ENCODE peak calls at places on chromosomes 16 and 17, in six cellular contexts. M, X, D, V, O and J are unnamed samples.

GRCh38 chr17:33266611-33267010 is 26.5 kb downstream of the ASIC2 start:
- DNase-seq in M (no peak), X (no peak), D (no peak), V (no peak), O (no peak), J (no peak)

GRCh38 chr17:74523308-74523707 is 8.0 kb downstream of the CD300LB start:
- DNase-seq in M (no peak), X (no peak), D (no peak), V (no peak), O (no peak), J (no peak)

GRCh38 chr17:69561462-69561861 is 147.0 kb downstream of the MAP2K6 start:
- DNase-seq in M (peak; percentile 4), X (no peak), D (no peak), V (no peak), O (no peak), J (no peak)

GRCh38 chr17:64920026-64920418 is 744 bp upstream of the LRRC37A3 start:
- DNase-seq in M (peak; percentile 49), X (no peak), D (peak; percentile 9), V (no peak), O (peak; percentile 15), J (no peak)

GRCh38 chr16:15950167-15950854 is 895 bp downstream of the ABCC1 start:
- DNase-seq in M (peak; percentile 70), X (no peak), D (no peak), V (no peak), O (peak; percentile 45), J (no peak)

GRCh38 chr16:56684256-56684925 is 2.1 kb downstream of the MT1X start:
- DNase-seq in M (no peak), X (no peak), D (no peak), V (no peak), O (no peak), J (no peak)

GRCh38 chr16:77043076-77043475 is 147.9 kb upstream of the MON1B start:
- DNase-seq in M (peak; percentile 3), X (no peak), D (peak; percentile 26), V (no peak), O (no peak), J (no peak)

GRCh38 chr17:1577657-1578428 is 15.3 kb upstream of the PITPNA start:
- DNase-seq in M (no peak), X (no peak), D (no peak), V (no peak), O (no peak), J (no peak)

GRCh38 chr17:34025179-34025551 is 229.9 kb upstream of the CCL2 start:
- DNase-seq in M (no peak), X (no peak), D (no peak), V (no peak), O (no peak), J (no peak)

GRCh38 chr17:81194941-81195901 is 27.5 kb downstream of the CEP131 start:
- DNase-seq in M (no peak), X (no peak), D (no peak), V (no peak), O (no peak), J (no peak)

GRCh38 chr17:49707246-49707607 is 537 bp downstream of the SLC35B1 start:
- DNase-seq in M (peak; percentile 54), X (no peak), D (no peak), V (no peak), O (peak; percentile 21), J (no peak)

GRCh38 chr16:3460585-3460984 is 17.1 kb downstream of the NAA60 start:
- DNase-seq in M (no peak), X (no peak), D (no peak), V (no peak), O (no peak), J (no peak)